ENCODE peak calls at places on chromosomes 5 and 9, in five cellular contexts. D is heart right ventricle, I is colonic mucosa, Q is K562, C is tibial nerve. W is an unnamed sample.

GRCh38 chr9:22216730-22217160 is 207.6 kb upstream of the CDKN2B start:
- DNase-seq in D (no peak), C (no peak), I (no peak), Q (no peak), W (no peak)

GRCh38 chr5:121088341-121088740 is 624.2 kb downstream of the PRR16 start:
- DNase-seq in D (no peak), C (no peak), Q (no peak), I (no peak), W (no peak)

GRCh38 chr5:173530547-173530946 is 85.9 kb downstream of the BOD1 start:
- DNase-seq in I (no peak), D (no peak), C (no peak), Q (peak; percentile 31), W (no peak)

GRCh38 chr5:124887223-124887622 is 140.8 kb upstream of the ZNF608 start:
- DNase-seq in C (no peak), Q (no peak), I (no peak), D (no peak), W (no peak)

GRCh38 chr5:151572657-151573368 is 18.3 kb downstream of the FAT2 start:
- DNase-seq in D (no peak), Q (no peak), C (no peak), I (no peak), W (no peak)

GRCh38 chr5:89229331-89230070 is 346.5 kb upstream of the MEF2C start:
- DNase-seq in D (no peak), Q (no peak), I (no peak), C (no peak), W (no peak)

GRCh38 chr5:37875051-37875787 is 35.4 kb upstream of the GDNF start:
- DNase-seq in Q (no peak), C (no peak), D (no peak), I (no peak), W (no peak)

GRCh38 chr5:124555179-124555578 is 191.3 kb downstream of the ZNF608 start:
- DNase-seq in I (no peak), D (no peak), Q (no peak), C (no peak), W (no peak)

GRCh38 chr9:87212563-87213154 is 265.4 kb upstream of the GAS1 start:
- DNase-seq in D (no peak), Q (no peak), I (no peak), C (no peak), W (no peak)

GRCh38 chr5:179795863-179796833 is 2.4 kb downstream of the LTC4S start:
- DNase-seq in C (peak; percentile 64), I (peak; percentile 86), Q (no peak), D (peak; percentile 84), W (peak; percentile 56)

GRCh38 chr5:55578771-55579170 is 44.0 kb upstream of the PLPP1 start:
- DNase-seq in Q (no peak), I (no peak), D (no peak), C (no peak), W (no peak)

GRCh38 chr5:61489574-61489973 is 157.5 kb downstream of the ZSWIM6 start:
- DNase-seq in Q (no peak), D (no peak), C (no peak), I (no peak), W (no peak)

GRCh38 chr9:72656021-72656420 is 134.6 kb downstream of the TMC1 start:
- DNase-seq in Q (no peak), C (no peak), I (no peak), D (no peak), W (no peak)

GRCh38 chr9:127904888-127905728 is 5.7 kb upstream of the ST6GALNAC6 start:
- DNase-seq in C (no peak), D (no peak), I (peak; percentile 91), Q (peak; percentile 29), W (peak; percentile 50)

GRCh38 chr9:18710089-18710488 is 236.1 kb downstream of the ADAMTSL1 start:
- DNase-seq in D (no peak), Q (no peak), C (no peak), I (no peak), W (no peak)

GRCh38 chr9:14153310-14153720 is 160.6 kb downstream of the NFIB start:
- DNase-seq in Q (peak; percentile 2), C (no peak), I (no peak), D (no peak), W (no peak)

GRCh38 chr9:35650341-35651158 is at the start of gene SIT1:
- DNase-seq in I (no peak), Q (no peak), D (no peak), C (no peak), W (no peak)

GRCh38 chr5:87151547-87151946 is 116.1 kb upstream of the RASA1 start:
- DNase-seq in Q (peak; percentile 12), C (no peak), D (no peak), I (no peak), W (no peak)

GRCh38 chr5:13470975-13471374 is 473.5 kb downstream of the DNAH5 start:
- DNase-seq in D (no peak), Q (no peak), I (no peak), C (no peak), W (no peak)

GRCh38 chr9:37732086-37732744 is 21.4 kb upstream of the TRMT10B start:
- DNase-seq in I (no peak), Q (no peak), C (no peak), D (no peak), W (no peak)

GRCh38 chr9:4826417-4827166 is 33.8 kb downstream of the RCL1 start:
- DNase-seq in Q (no peak), I (no peak), C (no peak), D (no peak), W (no peak)

GRCh38 chr5:144812770-144813169 is 642.1 kb downstream of the KCTD16 start:
- DNase-seq in D (no peak), I (peak; percentile 24), C (no peak), Q (no peak), W (no peak)

GRCh38 chr5:2759696-2760461 is 8.4 kb upstream of the IRX2 start:
- DNase-seq in I (no peak), Q (no peak), C (no peak), D (no peak), W (no peak)

GRCh38 chr9:2337602-2338001 is 284.0 kb upstream of the VLDLR start:
- DNase-seq in D (no peak), Q (no peak), I (no peak), C (no peak), W (no peak)

GRCh38 chr5:164497665-164498064 is 992.2 kb downstream of the MAT2B start:
- DNase-seq in C (no peak), Q (no peak), D (no peak), I (no peak), W (no peak)

GRCh38 chr9:4939118-4939561 is 45.9 kb upstream of the JAK2 start:
- DNase-seq in D (no peak), C (no peak), Q (no peak), I (no peak), W (no peak)

GRCh38 chr5:137215780-137216179 is 283.3 kb downstream of the SPOCK1 start:
- DNase-seq in I (no peak), Q (no peak), C (no peak), D (no peak), W (no peak)

GRCh38 chr5:111603446-111603827 is 91.1 kb upstream of the STARD4 start:
- DNase-seq in Q (no peak), D (no peak), I (no peak), C (no peak), W (no peak)

GRCh38 chr5:83476470-83476817 is 4.9 kb downstream of the VCAN start:
- DNase-seq in Q (no peak), D (no peak), I (no peak), C (no peak), W (no peak)

GRCh38 chr9:129962889-129963703 is 79.9 kb downstream of the FNBP1 start:
- DNase-seq in D (no peak), Q (peak; percentile 67), C (no peak), I (peak; percentile 73), W (peak; percentile 63)

GRCh38 chr9:25964239-25964638 is 286.0 kb upstream of the TUSC1 start:
- DNase-seq in I (peak; percentile 19), Q (no peak), C (no peak), D (no peak), W (no peak)

GRCh38 chr5:155539958-155540595 is 526.5 kb downstream of the KIF4B start:
- DNase-seq in Q (no peak), D (no peak), C (no peak), I (no peak), W (no peak)

GRCh38 chr9:102445181-102445747 is 549.9 kb upstream of the CYLC2 start:
- DNase-seq in C (no peak), Q (no peak), I (no peak), D (no peak), W (no peak)

GRCh38 chr9:38689678-38690077 is 30.3 kb downstream of the FAM240B start:
- DNase-seq in D (no peak), Q (no peak), I (no peak), C (no peak), W (no peak)

GRCh38 chr9:91037511-91038482 is 236.2 kb downstream of the SYK start:
- DNase-seq in C (no peak), Q (no peak), D (no peak), I (peak; percentile 86), W (no peak)

GRCh38 chr5:126939887-126940286 is 90.5 kb downstream of the MARCHF3 start:
- DNase-seq in Q (no peak), I (no peak), C (no peak), D (no peak), W (no peak)

GRCh38 chr5:78555870-78556269 is 92.7 kb downstream of the LHFPL2 start:
- DNase-seq in Q (no peak), I (no peak), D (no peak), C (no peak), W (no peak)
- TF ChIP-seq CTCF in Q (peak; percentile 43), I (no peak), D (no peak), C (no peak), W (no peak)

GRCh38 chr9:96769989-96770388 is 7.9 kb downstream of the ZNF510 start:
- DNase-seq in D (no peak), C (no peak), Q (no peak), I (no peak), W (no peak)
- H3K9me3 ChIP-seq in D (peaks cover 4% of the 10 kb centered on the region), C (peaks cover 79% of the 10 kb centered on the region), Q (peaks cover 27% of the 10 kb centered on the region), I (no peaks in the 10 kb centered on the region), W (peaks cover 68% of the 10 kb centered on the region)

DNA sequence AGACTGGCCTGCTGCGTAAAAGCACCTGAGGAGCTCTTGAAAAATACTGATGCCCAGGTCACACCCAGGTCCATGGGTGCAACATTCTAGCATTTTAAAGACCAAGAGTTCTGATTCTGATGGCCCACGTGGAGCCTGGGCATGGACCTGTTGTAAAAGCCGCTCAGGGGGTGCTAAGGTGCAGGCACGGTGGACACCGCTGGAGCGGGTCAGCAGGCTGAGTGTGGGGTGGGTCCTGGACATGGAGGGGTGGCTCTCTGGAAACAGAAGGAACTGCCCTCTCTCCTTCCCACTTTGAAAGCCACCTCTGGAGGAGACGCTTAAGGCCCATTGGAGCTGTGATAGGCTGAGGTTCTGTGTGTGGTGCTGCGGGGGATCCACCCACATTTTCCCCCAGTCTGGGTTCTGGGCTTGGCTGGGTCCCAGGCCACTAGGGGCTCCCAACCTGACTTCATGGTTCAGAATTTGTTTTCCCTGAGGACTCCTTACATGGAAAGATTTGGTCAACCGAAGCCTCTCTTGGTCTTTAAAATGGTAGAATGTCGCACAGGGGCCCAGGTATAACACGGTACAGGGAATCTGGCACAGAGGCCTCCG is 16.6 kb downstream of the GPRIN1 start:
- DNase-seq in I (no peak), C (no peak), Q (no peak), D (no peak), W (no peak)
- H3K27ac ChIP-seq in I (no peak overlapping the region), C (no peak overlapping the region), Q (no peak overlapping the region), D (no peak overlapping the region), W (no peak overlapping the region)

GRCh38 chr9:74543145-74543544 is 46.0 kb downstream of the RORB start:
- DNase-seq in C (no peak), I (no peak), D (no peak), Q (no peak), W (no peak)
- TF ChIP-seq CTCF in C (no peak), I (no peak), D (no peak), Q (no peak), W (no peak)

W was measured in CD4-positive, alpha-beta T cell.